ENCODE peak calls at places on chromosomes 5 and 9, in nine cellular contexts. D, Y, A, X, S, G, C, J and F are unnamed samples.
A peak's percentile ranks its signal among the peaks of the same experiment; 100 is the strongest.

GRCh38 chr9:114396558-114397218 is 8.9 kb upstream of the AKNA start:
- DNase-seq in X (no peak), D (no peak), Y (no peak), C (no peak), A (no peak), S (peak; percentile 52), J (no peak), G (no peak), F (no peak)

GRCh38 chr9:13445123-13445522 is 165.6 kb upstream of the MPDZ start:
- DNase-seq in J (peak; percentile 65), D (no peak), S (no peak), A (no peak), X (peak; percentile 84), G (no peak), Y (peak; percentile 73), C (no peak), F (no peak)

GRCh38 chr5:139243425-139243965 is 45.3 kb upstream of the SIL1 start:
- DNase-seq in S (peak; percentile 88), X (peak; percentile 93), G (no peak), A (no peak), D (no peak), C (no peak), J (no peak), Y (no peak), F (no peak)

GRCh38 chr5:1834022-1834551 is 32.9 kb downstream of the NDUFS6 start:
- DNase-seq in S (no peak), X (no peak), Y (no peak), A (no peak), D (no peak), J (no peak), C (no peak), G (peak; percentile 62), F (peak; percentile 94)

GRCh38 chr5:52800394-52801213 is 12.9 kb downstream of the ITGA1 start:
- DNase-seq in D (peak; percentile 14), Y (no peak), A (peak; percentile 25), C (peak; percentile 61), J (no peak), X (no peak), S (peak; percentile 76), G (peak; percentile 84), F (peak; percentile 93)

GRCh38 chr5:109125755-109126429 is 283.9 kb downstream of the PJA2 start:
- DNase-seq in C (no peak), A (no peak), Y (no peak), G (no peak), S (no peak), J (no peak), D (no peak), X (no peak), F (no peak)

GRCh38 chr9:36925033-36925432 is 109.0 kb downstream of the PAX5 start:
- DNase-seq in G (no peak), J (no peak), X (no peak), S (no peak), A (no peak), D (no peak), C (no peak), Y (no peak), F (no peak)

GRCh38 chr9:83167126-83167525 is 104.2 kb upstream of the RASEF start:
- DNase-seq in A (no peak), X (no peak), S (no peak), J (no peak), G (no peak), C (no peak), D (no peak), Y (no peak), F (no peak)

GRCh38 chr9:71036501-71036900 is 84.9 kb downstream of the TRPM3 start:
- DNase-seq in D (no peak), A (no peak), C (no peak), S (peak; percentile 45), G (no peak), J (no peak), X (no peak), Y (peak; percentile 47), F (no peak)

GRCh38 chr9:33445389-33445881 is 2.0 kb downstream of the AQP3 start:
- DNase-seq in G (no peak), D (no peak), Y (no peak), J (no peak), C (no peak), S (no peak), A (no peak), X (no peak), F (no peak)

GRCh38 chr5:177319913-177320588 is 8.4 kb upstream of the MXD3 start:
- DNase-seq in X (no peak), S (no peak), C (no peak), D (no peak), G (no peak), A (no peak), Y (no peak), J (no peak), F (no peak)

GRCh38 chr5:80254767-80255424 is 952 bp downstream of the SERINC5 start:
- DNase-seq in X (no peak), C (no peak), S (peak; percentile 31), Y (no peak), D (no peak), J (no peak), G (no peak), A (no peak), F (no peak)

GRCh38 chr9:14300588-14300987 is 13.4 kb downstream of the NFIB start:
- DNase-seq in S (no peak), G (no peak), C (no peak), X (no peak), D (no peak), Y (no peak), A (no peak), J (no peak), F (no peak)

GRCh38 chr5:138844812-138845513 is 30.2 kb downstream of the LRRTM2 start:
- DNase-seq in J (no peak), D (no peak), S (peak; percentile 84), C (no peak), A (no peak), X (no peak), G (no peak), Y (no peak), F (no peak)

GRCh38 chr9:109771084-109771483 is 8.9 kb upstream of the PALM2AKAP2 start:
- DNase-seq in X (no peak), J (no peak), Y (no peak), C (no peak), D (no peak), A (no peak), G (no peak), S (peak; percentile 46), F (no peak)

GRCh38 chr9:72665421-72665820 is 144.0 kb downstream of the TMC1 start:
- DNase-seq in S (peak; percentile 72), C (no peak), J (no peak), X (no peak), D (no peak), G (no peak), Y (no peak), A (no peak), F (no peak)

GRCh38 chr9:89419978-89420394 is 77.9 kb downstream of the SEMA4D start:
- DNase-seq in G (no peak), J (no peak), Y (no peak), D (no peak), A (no peak), X (no peak), C (no peak), S (no peak), F (no peak)

GRCh38 chr5:63959177-63959982 is 2.9 kb downstream of the HTR1A start:
- DNase-seq in J (no peak), S (peak; percentile 5), C (no peak), A (no peak), G (no peak), D (no peak), X (peak; percentile 40), Y (peak; percentile 40), F (peak; percentile 85)

GRCh38 chr9:114936566-114936965 is 6.2 kb upstream of the TNFSF8 start:
- DNase-seq in C (no peak), X (no peak), D (no peak), Y (no peak), S (peak; percentile 15), J (no peak), A (no peak), G (no peak), F (no peak)